ENCODE peak calls at places on chromosomes 2 and 18, in ten cellular contexts. F, G, E, M, O, P, A, W, N and K are unnamed samples.

GRCh38 chr2:39007875-39008504 is 112.9 kb downstream of the SOS1 start:
- DNase-seq in M (no peak), F (no peak), O (no peak), P (no peak), G (no peak), W (no peak), N (no peak), E (no peak), A (no peak), K (peak)

GRCh38 chr2:240204431-240205276 is 64.2 kb upstream of the OTOS start:
- DNase-seq in F (no peak), W (no peak), M (no peak), P (no peak), G (no peak), E (no peak), A (no peak), O (no peak), N (no peak), K (no peak)

GRCh38 chr2:183752571-183752970 is 628.3 kb downstream of the NUP35 start:
- DNase-seq in N (no peak), W (no peak), O (no peak), G (no peak), P (no peak), F (no peak), A (no peak), M (no peak), E (no peak), K (no peak)

GRCh38 chr18:46488472-46489213 is 168.4 kb downstream of the LOXHD1 start:
- DNase-seq in W (no peak), P (no peak), A (no peak), M (no peak), N (no peak), F (no peak), G (no peak), O (no peak), E (no peak), K (no peak)

GRCh38 chr18:21857871-21858270 is 117.3 kb downstream of the MIB1 start:
- DNase-seq in N (no peak), M (no peak), W (no peak), A (no peak), F (no peak), E (peak), P (no peak), O (no peak), G (no peak), K (no peak)

GRCh38 chr2:232976666-232977437 is 36.2 kb downstream of the NGEF start:
- DNase-seq in O (no peak), P (no peak), F (no peak), G (no peak), E (no peak), N (no peak), M (no peak), A (no peak), W (no peak), K (no peak)

GRCh38 chr2:46964835-46965560 is 49.4 kb upstream of the MCFD2 start:
- DNase-seq in P (no peak), N (no peak), A (no peak), F (no peak), O (no peak), G (no peak), M (no peak), E (no peak), W (peak), K (no peak)

GRCh38 chr2:56347881-56348280 is 164.1 kb downstream of the CCDC85A start:
- DNase-seq in W (no peak), O (no peak), G (no peak), N (no peak), F (no peak), P (no peak), E (no peak), A (no peak), M (no peak), K (no peak)

GRCh38 chr2:43169987-43170732 is 56.2 kb downstream of the ZFP36L2 start:
- DNase-seq in G (peak), W (no peak), F (peak), N (peak), M (no peak), O (no peak), A (no peak), E (peak), P (no peak), K (peak)

GRCh38 chr2:196334710-196335109 is 163.3 kb upstream of the STK17B start:
- DNase-seq in F (no peak), M (no peak), W (peak), N (no peak), O (peak), A (no peak), E (no peak), G (no peak), P (no peak), K (no peak)

GRCh38 chr2:177651833-177652232 is 259.3 kb downstream of the AGPS start:
- DNase-seq in M (no peak), W (no peak), N (peak), A (peak), O (no peak), E (no peak), G (no peak), P (no peak), F (no peak), K (no peak)

GRCh38 chr2:240209493-240209892 is 69.0 kb upstream of the OTOS start:
- DNase-seq in G (no peak), A (no peak), W (no peak), N (no peak), O (no peak), F (no peak), P (no peak), E (no peak), M (no peak), K (no peak)

GRCh38 chr2:217773539-217773938 is 229.3 kb downstream of the TNS1 start:
- DNase-seq in F (no peak), G (no peak), E (no peak), M (no peak), P (no peak), W (no peak), A (no peak), O (no peak), N (no peak), K (no peak)

GRCh38 chr2:133609664-133610063 is 41.4 kb upstream of the NCKAP5 start:
- DNase-seq in M (no peak), W (no peak), N (no peak), P (no peak), F (no peak), O (no peak), G (no peak), A (no peak), E (no peak), K (no peak)

GRCh38 chr18:57026316-57026715 is 120.6 kb upstream of the BOD1L2 start:
- DNase-seq in N (no peak), G (no peak), M (no peak), E (no peak), W (no peak), O (peak), A (no peak), P (no peak), F (no peak), K (no peak)

GRCh38 chr18:24080861-24081260 is 58.0 kb upstream of the CABYR start:
- DNase-seq in E (no peak), O (no peak), N (no peak), F (no peak), G (no peak), P (no peak), M (no peak), W (no peak), A (no peak), K (no peak)

GRCh38 chr2:55887906-55888625 is 35.5 kb downstream of the EFEMP1 start:
- DNase-seq in N (no peak), E (no peak), M (no peak), W (peak), F (no peak), A (no peak), P (no peak), G (no peak), O (peak), K (no peak)

GRCh38 chr2:39058101-39058500 is 62.8 kb downstream of the SOS1 start:
- DNase-seq in A (no peak), P (no peak), W (no peak), E (no peak), F (no peak), N (no peak), G (no peak), O (no peak), M (no peak), K (no peak)

GRCh38 chr2:64943387-64944150 is 45.6 kb upstream of the SLC1A4 start:
- DNase-seq in W (peak), N (no peak), P (no peak), O (peak), F (no peak), M (no peak), G (no peak), E (no peak), A (no peak), K (no peak)

GRCh38 chr2:137975280-137976271 is 11.3 kb downstream of the HNMT start:
- DNase-seq in A (no peak), F (no peak), N (no peak), W (no peak), P (no peak), E (no peak), G (no peak), O (no peak), M (no peak), K (peak)

GRCh38 chr2:171412571-171412970 is 21.2 kb downstream of the METTL8 start:
- DNase-seq in E (no peak), O (peak), W (peak), G (no peak), F (no peak), A (no peak), M (no peak), P (no peak), N (no peak), K (no peak)

GRCh38 chr18:28007841-28008240 is 169.1 kb downstream of the CDH2 start:
- DNase-seq in O (peak), W (peak), P (no peak), M (no peak), N (no peak), F (no peak), A (no peak), G (no peak), E (no peak), K (no peak)

GRCh38 chr2:118291481-118291880 is 203.2 kb downstream of the INSIG2 start:
- DNase-seq in M (no peak), W (no peak), G (no peak), A (no peak), O (peak), F (no peak), P (no peak), E (no peak), N (no peak), K (no peak)

GRCh38 chr18:11246466-11246865 is 97.1 kb upstream of the PIEZO2 start:
- DNase-seq in E (no peak), M (no peak), W (peak), A (no peak), P (no peak), F (no peak), O (peak), G (no peak), N (no peak), K (no peak)

GRCh38 chr18:2912357-2913299 is 65.8 kb downstream of the EMILIN2 start:
- DNase-seq in O (no peak), E (no peak), P (no peak), M (no peak), A (no peak), F (no peak), N (no peak), W (no peak), G (no peak), K (no peak)

GRCh38 chr2:128809256-128809636 is 490.6 kb upstream of the HS6ST1 start:
- DNase-seq in O (peak), M (no peak), P (no peak), G (no peak), F (no peak), W (no peak), N (no peak), A (no peak), E (no peak), K (no peak)

GRCh38 chr2:173544621-173545363 is 190.1 kb downstream of the CDCA7 start:
- DNase-seq in M (no peak), F (no peak), W (no peak), P (no peak), N (no peak), G (no peak), E (no peak), A (no peak), O (no peak), K (no peak)

GRCh38 chr2:210199186-210199765 is 26.0 kb downstream of the ACADL start:
- DNase-seq in W (peak), N (no peak), M (peak), A (no peak), O (peak), F (peak), G (no peak), P (no peak), E (peak), K (no peak)

GRCh38 chr18:23207191-23207955 is 72.1 kb downstream of the CABLES1 start:
- DNase-seq in W (no peak), G (no peak), M (no peak), N (no peak), F (peak), O (no peak), A (no peak), P (no peak), E (peak), K (peak)

GRCh38 chr2:150584081-150584480 is 96.6 kb upstream of the RND3 start:
- DNase-seq in G (no peak), O (no peak), F (no peak), N (no peak), A (no peak), P (no peak), M (no peak), E (no peak), W (no peak), K (no peak)

GRCh38 chr2:237423891-237424290 is 9.9 kb upstream of the COL6A3 start:
- DNase-seq in W (no peak), A (no peak), O (no peak), N (no peak), P (no peak), F (no peak), E (no peak), G (no peak), M (no peak), K (no peak)

GRCh38 chr2:19654310-19655090 is 247.3 kb downstream of the TTC32 start:
- DNase-seq in A (no peak), E (no peak), F (no peak), P (no peak), M (no peak), O (no peak), N (no peak), W (no peak), G (no peak), K (no peak)

GRCh38 chr18:25826823-25827617 is 263.4 kb downstream of the SS18 start:
- DNase-seq in E (no peak), N (no peak), W (peak), A (no peak), F (no peak), G (no peak), M (no peak), O (peak), P (no peak), K (no peak)

GRCh38 chr2:11022064-11022463 is 110.3 kb downstream of the KCNF1 start:
- DNase-seq in A (no peak), N (no peak), E (no peak), W (no peak), P (no peak), O (no peak), M (no peak), G (no peak), F (no peak), K (peak)

GRCh38 chr18:10131783-10132381 is 218.1 kb downstream of the VAPA start:
- DNase-seq in A (peak), M (no peak), G (no peak), P (no peak), W (no peak), O (peak), F (peak), E (no peak), N (peak), K (peak)

GRCh38 chr2:96953611-96954489 is 32.5 kb downstream of the FAM178B start:
- DNase-seq in O (no peak), N (no peak), P (no peak), G (no peak), E (peak), W (no peak), A (peak), F (no peak), M (no peak), K (no peak)